ENCODE peak calls at places on chromosomes 2 and 18, in nine cellular contexts. O, A, H, J, Q, P, I, D and W are unnamed samples.
A peak's percentile ranks its signal among the peaks of the same experiment; 100 is the strongest.

GRCh38 chr2:7026740-7027139 is 109.5 kb downstream of the RNF144A start:
- DNase-seq in O (no peak), A (no peak), H (no peak), J (no peak), Q (no peak), P (no peak), I (no peak), D (no peak), W (no peak)

GRCh38 chr2:159124931-159125467 is 156.6 kb downstream of the TANC1 start:
- DNase-seq in O (no peak), A (no peak), H (no peak), J (no peak), Q (no peak), P (no peak), I (peak; percentile 18), D (peak; percentile 25), W (no peak)

GRCh38 chr2:232592687-232593407 is 40.6 kb upstream of the EFHD1 start:
- DNase-seq in O (peak; percentile 70), A (peak; percentile 77), H (peak; percentile 97), J (no peak), Q (peak; percentile 56), P (peak; percentile 48), I (no peak), D (peak; percentile 96), W (peak; percentile 52)

GRCh38 chr2:138649571-138649970 is 130.6 kb downstream of the NXPH2 start:
- DNase-seq in O (no peak), A (no peak), H (no peak), J (no peak), Q (no peak), P (no peak), I (no peak), D (no peak), W (no peak)

GRCh38 chr18:58143391-58143790 is 99.4 kb downstream of the NEDD4L start:
- DNase-seq in O (peak; percentile 59), A (no peak), H (no peak), J (no peak), Q (peak; percentile 81), P (peak; percentile 88), I (no peak), D (no peak), W (no peak)

GRCh38 chr2:134347756-134348155 is 93.9 kb downstream of the MGAT5 start:
- DNase-seq in O (peak; percentile 37), A (no peak), H (no peak), J (no peak), Q (no peak), P (no peak), I (no peak), D (no peak), W (no peak)

GRCh38 chr2:238123991-238124470 is 14.4 kb upstream of the KLHL30 start:
- DNase-seq in O (no peak), A (no peak), H (no peak), J (no peak), Q (no peak), P (no peak), I (no peak), D (no peak), W (no peak)

GRCh38 chr2:176583530-176584101 is 314.4 kb downstream of the MTX2 start:
- DNase-seq in O (peak; percentile 83), A (peak; percentile 56), H (peak; percentile 77), J (no peak), Q (no peak), P (peak; percentile 2), I (peak; percentile 46), D (peak; percentile 45), W (peak; percentile 19)

GRCh38 chr2:129923265-129924141 is 56.0 kb upstream of the RAB6C start:
- DNase-seq in O (peak; percentile 55), A (peak; percentile 58), H (peak; percentile 40), J (peak; percentile 84), Q (peak; percentile 62), P (peak; percentile 51), I (peak; percentile 75), D (peak; percentile 28), W (peak; percentile 9)

GRCh38 chr18:59606193-59607175 is 90.7 kb downstream of the CCBE1 start:
- DNase-seq in O (peak; percentile 60), A (no peak), H (no peak), J (no peak), Q (peak; percentile 33), P (peak; percentile 92), I (no peak), D (peak; percentile 93), W (peak; percentile 66)

GRCh38 chr2:44940612-44941464 is 664 bp upstream of the SIX3 start:
- DNase-seq in O (no peak), A (no peak), H (no peak), J (peak; percentile 72), Q (no peak), P (no peak), I (no peak), D (no peak), W (no peak)

GRCh38 chr2:84727315-84727714 is 153.6 kb downstream of the TRABD2A start:
- DNase-seq in O (no peak), A (no peak), H (no peak), J (no peak), Q (no peak), P (no peak), I (no peak), D (no peak), W (no peak)

GRCh38 chr2:15882761-15883497 is 57.4 kb upstream of the MYCN start:
- DNase-seq in O (no peak), A (no peak), H (no peak), J (no peak), Q (no peak), P (no peak), I (no peak), D (no peak), W (no peak)

GRCh38 chr2:164960159-164960558 is 4.8 kb upstream of the SLC38A11 start:
- DNase-seq in O (no peak), A (no peak), H (no peak), J (no peak), Q (no peak), P (no peak), I (no peak), D (no peak), W (no peak)

GRCh38 chr18:63883617-63884016 is 3.9 kb upstream of the SERPINB2 start:
- DNase-seq in O (no peak), A (no peak), H (peak; percentile 87), J (no peak), Q (peak; percentile 29), P (no peak), I (no peak), D (no peak), W (no peak)

GRCh38 chr2:177538323-177538722 is 145.8 kb downstream of the AGPS start:
- DNase-seq in O (no peak), A (no peak), H (no peak), J (peak; percentile 38), Q (no peak), P (no peak), I (peak; percentile 33), D (no peak), W (no peak)

GRCh38 chr2:17242813-17243485 is 275.3 kb downstream of the RAD51AP2 start:
- DNase-seq in O (no peak), A (no peak), H (no peak), J (no peak), Q (no peak), P (no peak), I (peak; percentile 61), D (no peak), W (no peak)
- TF ChIP-seq CTCF in O (no peak), A (no peak), H (no peak), J (no peak), Q (no peak), P (no peak), I (peak; percentile 23), D (no peak), W (no peak)

GRCh38 chr2:120110062-120110362 is 97.1 kb downstream of the EPB41L5 start:
- DNase-seq in O (no peak), A (no peak), H (no peak), J (peak; percentile 9), Q (no peak), P (no peak), I (no peak), D (no peak), W (no peak)
- TF ChIP-seq CTCF in O (no peak), A (peak; percentile 25), H (no peak), J (no peak), Q (no peak), P (no peak), I (no peak), D (peak; percentile 34), W (no peak)

GRCh38 chr2:3000968-3001367 is 376.6 kb downstream of the EIPR1 start:
- DNase-seq in O (no peak), A (no peak), H (no peak), J (no peak), Q (no peak), P (no peak), I (no peak), D (no peak), W (no peak)

GRCh38 chr2:3005859-3006258 is 371.8 kb downstream of the EIPR1 start:
- DNase-seq in O (no peak), A (no peak), H (no peak), J (no peak), Q (no peak), P (no peak), I (no peak), D (no peak), W (no peak)

GRCh38 chr2:3007135-3007534 is 370.5 kb downstream of the EIPR1 start:
- DNase-seq in O (no peak), A (no peak), H (no peak), J (no peak), Q (no peak), P (no peak), I (no peak), D (no peak), W (no peak)

DNA sequence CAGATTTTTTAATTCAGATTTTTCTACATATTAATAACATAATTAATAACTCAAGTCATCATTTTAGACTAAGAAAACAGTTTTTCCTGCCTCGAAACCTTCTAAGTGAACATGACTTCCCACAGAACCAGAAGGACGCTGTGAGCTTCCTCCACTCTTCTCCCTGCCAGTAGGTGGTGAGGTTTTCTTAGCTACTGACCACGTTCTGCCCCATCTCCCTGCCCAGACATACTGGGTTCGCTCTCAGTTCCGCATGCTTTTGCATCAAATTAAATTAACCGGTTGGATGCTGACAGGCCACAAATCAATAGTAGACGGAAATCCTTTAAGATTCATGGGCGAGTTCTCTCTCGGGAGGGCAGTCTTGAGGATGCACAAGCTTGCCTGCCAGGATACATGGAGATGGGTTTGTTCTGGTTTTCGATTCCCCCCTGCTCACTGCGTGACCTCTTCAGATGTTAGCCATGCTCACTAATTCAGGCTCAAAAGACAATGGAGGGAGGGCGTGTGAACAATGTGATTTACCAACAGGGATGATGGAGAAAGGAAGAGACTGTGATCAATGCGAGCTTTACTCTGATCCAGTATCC is 375.9 kb downstream of the EIPR1 start:
- DNase-seq in O (no peak), A (peak; percentile 42), H (no peak), J (peak; percentile 21), Q (peak; percentile 2), P (no peak), I (peak; percentile 89), D (no peak), W (no peak)
- TF ChIP-seq CTCF in O (no peak), A (peak; percentile 31), H (no peak), J (peak; percentile 16), Q (peak; percentile 5), P (no peak), I (peak; percentile 65), D (peak; percentile 13), W (no peak)

GRCh38 chr2:215794829-215795546 is 218.4 kb downstream of the MREG start:
- DNase-seq in O (no peak), A (no peak), H (no peak), J (peak; percentile 75), Q (peak; percentile 69), P (peak; percentile 55), I (peak; percentile 72), D (no peak), W (no peak)
- TF ChIP-seq CTCF in O (peak; percentile 55), A (no peak), H (no peak), J (peak; percentile 56), Q (peak; percentile 32), P (peak; percentile 26), I (peak; percentile 50), D (peak; percentile 8), W (no peak)